ENCODE peak calls at places on chromosomes 12 and 14, in four cellular contexts. One of them, this sample, is unnamed.

GRCh38 chr14:50932592-50933500 is 11.4 kb downstream of the PYGL start:
- DNase-seq in neuronal stem cell: no peak
- DNase-seq in H1: no peak
- DNase-seq in IMR-90: peak; percentile 8
- DNase-seq in this sample: no peak

GRCh38 chr12:103632554-103633216 is 45.6 kb downstream of the STAB2 start:
- DNase-seq in neuronal stem cell: peak; percentile 58
- DNase-seq in H1: peak; percentile 97
- DNase-seq in IMR-90: peak; percentile 33
- DNase-seq in this sample: peak; percentile 94

GRCh38 chr12:18752280-18752920 is 14.5 kb downstream of the CAPZA3 start:
- DNase-seq in neuronal stem cell: no peak
- DNase-seq in H1: no peak
- DNase-seq in IMR-90: peak; percentile 95
- DNase-seq in this sample: peak; percentile 73

GRCh38 chr14:49249022-49249421 is 337.2 kb downstream of the RPS29 start:
- DNase-seq in neuronal stem cell: no peak
- DNase-seq in H1: no peak
- DNase-seq in IMR-90: peak; percentile 1
- DNase-seq in this sample: no peak

GRCh38 chr12:77830502-77830901 is at the start of gene NAV3:
- DNase-seq in neuronal stem cell: no peak
- DNase-seq in H1: no peak
- DNase-seq in IMR-90: no peak
- DNase-seq in this sample: no peak

GRCh38 chr12:13661005-13661887 is 320.2 kb downstream of the GRIN2B start:
- DNase-seq in neuronal stem cell: peak; percentile 51
- DNase-seq in H1: peak; percentile 63
- DNase-seq in IMR-90: peak; percentile 47
- DNase-seq in this sample: peak; percentile 71

GRCh38 chr14:45426685-45427282 is 173.8 kb upstream of the MIS18BP1 start:
- DNase-seq in neuronal stem cell: peak; percentile 39
- DNase-seq in H1: no peak
- DNase-seq in IMR-90: peak; percentile 34
- DNase-seq in this sample: peak; percentile 37

GRCh38 chr14:101844219-101844618 is 82.7 kb downstream of the PPP2R5C start:
- DNase-seq in neuronal stem cell: no peak
- DNase-seq in H1: no peak
- DNase-seq in IMR-90: no peak
- DNase-seq in this sample: no peak

GRCh38 chr14:22536853-22537338 is 52.1 kb downstream of the DAD1 start:
- DNase-seq in neuronal stem cell: no peak
- DNase-seq in H1: no peak
- DNase-seq in IMR-90: peak; percentile 98
- DNase-seq in this sample: no peak

GRCh38 chr12:65540140-65540539 is 261.7 kb downstream of the MSRB3 start:
- DNase-seq in neuronal stem cell: no peak
- DNase-seq in H1: no peak
- DNase-seq in IMR-90: no peak
- DNase-seq in this sample: no peak

GRCh38 chr14:71687115-71687836 is 245.0 kb upstream of the RGS6 start:
- DNase-seq in neuronal stem cell: no peak
- DNase-seq in H1: no peak
- DNase-seq in IMR-90: peak; percentile 46
- DNase-seq in this sample: no peak

GRCh38 chr14:47442206-47442605 is 233.2 kb downstream of the MDGA2 start:
- DNase-seq in neuronal stem cell: peak; percentile 21
- DNase-seq in H1: no peak
- DNase-seq in IMR-90: no peak
- DNase-seq in this sample: peak; percentile 80

GRCh38 chr12:99707883-99708282 is 60.3 kb downstream of the GARIN6 start:
- DNase-seq in neuronal stem cell: no peak
- DNase-seq in H1: no peak
- DNase-seq in IMR-90: no peak
- DNase-seq in this sample: no peak

GRCh38 chr12:46374286-46374685 is 1.7 kb upstream of the SLC38A2 start:
- DNase-seq in neuronal stem cell: no peak
- DNase-seq in H1: no peak
- DNase-seq in IMR-90: no peak
- DNase-seq in this sample: no peak

GRCh38 chr12:63967358-63967757 is 122.9 kb downstream of the SRGAP1 start:
- DNase-seq in neuronal stem cell: no peak
- DNase-seq in H1: no peak
- DNase-seq in IMR-90: peak; percentile 72
- DNase-seq in this sample: no peak

GRCh38 chr12:94805749-94806148 is 155.4 kb upstream of the TMCC3 start:
- DNase-seq in neuronal stem cell: no peak
- DNase-seq in H1: no peak
- DNase-seq in IMR-90: peak; percentile 43
- DNase-seq in this sample: no peak

GRCh38 chr12:43551271-43551970 is 582 bp downstream of the ADAMTS20 start:
- DNase-seq in neuronal stem cell: peak; percentile 29
- DNase-seq in H1: peak; percentile 76
- DNase-seq in IMR-90: no peak
- DNase-seq in this sample: peak; percentile 57

GRCh38 chr12:75315518-75315917 is 14.6 kb downstream of the CAPS2 start:
- DNase-seq in neuronal stem cell: no peak
- DNase-seq in H1: no peak
- DNase-seq in IMR-90: peak; percentile 64
- DNase-seq in this sample: no peak

GRCh38 chr12:95351745-95352144 is 122.2 kb upstream of the METAP2 start:
- DNase-seq in neuronal stem cell: no peak
- DNase-seq in H1: no peak
- DNase-seq in IMR-90: no peak
- DNase-seq in this sample: no peak

GRCh38 chr14:33297565-33297964 is 358.9 kb downstream of the NPAS3 start:
- DNase-seq in neuronal stem cell: no peak
- DNase-seq in H1: no peak
- DNase-seq in IMR-90: no peak
- DNase-seq in this sample: peak; percentile 30

GRCh38 chr14:61493239-61493638 is 171.9 kb downstream of the PRKCH start:
- DNase-seq in neuronal stem cell: no peak
- DNase-seq in H1: no peak
- DNase-seq in IMR-90: peak; percentile 94
- DNase-seq in this sample: no peak

GRCh38 chr12:85697003-85697402 is 139.2 kb downstream of the RASSF9 start:
- DNase-seq in neuronal stem cell: no peak
- DNase-seq in H1: no peak
- DNase-seq in IMR-90: no peak
- DNase-seq in this sample: no peak

GRCh38 chr14:37602605-37603453 is 7.4 kb downstream of the TTC6 start:
- DNase-seq in neuronal stem cell: no peak
- DNase-seq in H1: no peak
- DNase-seq in IMR-90: no peak
- DNase-seq in this sample: no peak

GRCh38 chr12:31849090-31849687 is 110.0 kb upstream of the RESF1 start:
- DNase-seq in neuronal stem cell: peak; percentile 32
- DNase-seq in H1: no peak
- DNase-seq in IMR-90: peak; percentile 9
- DNase-seq in this sample: no peak

GRCh38 chr12:2092890-2093289 is 40.1 kb downstream of the CACNA1C start:
- DNase-seq in neuronal stem cell: no peak
- DNase-seq in H1: no peak
- DNase-seq in IMR-90: peak; percentile 36
- DNase-seq in this sample: no peak

GRCh38 chr12:2294651-2295475 is 242.1 kb downstream of the CACNA1C start:
- DNase-seq in neuronal stem cell: no peak
- DNase-seq in H1: no peak
- DNase-seq in IMR-90: peak; percentile 69
- DNase-seq in this sample: peak; percentile 23

GRCh38 chr12:121217761-121218160 is 7.8 kb downstream of the P2RX4 start:
- DNase-seq in neuronal stem cell: no peak
- DNase-seq in H1: no peak
- DNase-seq in IMR-90: no peak
- DNase-seq in this sample: no peak

GRCh38 chr12:58907326-58907855 is 12.9 kb downstream of the LRIG3 start:
- DNase-seq in neuronal stem cell: no peak
- DNase-seq in H1: no peak
- DNase-seq in IMR-90: peak; percentile 42
- DNase-seq in this sample: no peak
- H2BK5ac ChIP-seq in neuronal stem cell: no peak overlapping the region
- H2BK5ac ChIP-seq in H1: no peak overlapping the region
- H2BK5ac ChIP-seq in IMR-90: no peak overlapping the region
- H2BK5ac ChIP-seq in this sample: no peak overlapping the region

DNA sequence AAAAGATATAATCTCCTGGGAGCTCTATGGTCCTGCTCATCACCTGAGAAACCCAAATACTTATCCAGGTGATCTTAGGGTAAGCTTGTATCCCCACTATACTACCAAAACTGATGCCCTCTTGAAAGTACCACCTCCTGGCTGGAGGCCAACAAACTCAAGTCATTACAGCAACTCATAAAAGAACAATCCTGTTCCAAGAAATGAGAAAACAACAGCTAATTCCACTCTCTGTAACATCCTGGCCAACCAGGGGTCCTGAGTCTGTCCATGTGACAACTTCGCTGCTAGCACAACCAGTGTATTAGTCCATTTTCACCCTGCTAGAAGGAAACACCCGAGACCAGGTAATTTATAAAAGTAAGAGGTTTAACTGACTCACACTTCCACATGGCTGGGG is 190.0 kb upstream of the BMP4 start:
- DNase-seq in neuronal stem cell: no peak
- DNase-seq in H1: no peak
- DNase-seq in IMR-90: no peak
- DNase-seq in this sample: no peak
- H2BK5ac ChIP-seq in neuronal stem cell: no peak overlapping the region
- H2BK5ac ChIP-seq in H1: no peak overlapping the region
- H2BK5ac ChIP-seq in IMR-90: no peak overlapping the region
- H2BK5ac ChIP-seq in this sample: no peak overlapping the region

DNA sequence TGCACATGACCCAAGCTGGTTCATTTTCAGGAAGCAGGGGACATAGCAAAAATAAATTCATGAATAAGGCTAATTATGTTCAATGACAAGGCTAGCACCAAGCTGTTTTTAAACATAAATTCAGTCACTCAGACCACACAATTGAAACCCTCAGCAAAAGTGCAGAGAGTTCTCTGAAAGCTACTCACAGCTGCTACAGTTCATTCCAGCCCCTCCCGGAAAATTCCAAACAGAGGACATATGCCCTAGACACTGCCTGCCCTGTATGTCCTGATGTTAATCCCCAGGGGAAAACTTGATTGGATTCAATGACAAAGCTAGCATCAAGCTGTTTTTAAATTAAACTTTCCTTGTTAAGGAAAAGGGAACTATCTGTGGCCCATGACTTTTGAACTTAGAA is 383.4 kb downstream of the C12orf75 start:
- DNase-seq in neuronal stem cell: no peak
- DNase-seq in H1: no peak
- DNase-seq in IMR-90: no peak
- DNase-seq in this sample: no peak
- H2BK5ac ChIP-seq in neuronal stem cell: no peak overlapping the region
- H2BK5ac ChIP-seq in H1: no peak overlapping the region
- H2BK5ac ChIP-seq in IMR-90: no peak overlapping the region
- H2BK5ac ChIP-seq in this sample: no peak overlapping the region

GRCh38 chr14:91258876-91259275 is 14.4 kb upstream of the GPR68 start:
- DNase-seq in neuronal stem cell: no peak
- DNase-seq in H1: no peak
- DNase-seq in IMR-90: no peak
- DNase-seq in this sample: no peak

GRCh38 chr14:91255820-91256219 is 11.3 kb upstream of the GPR68 start:
- DNase-seq in neuronal stem cell: no peak
- DNase-seq in H1: no peak
- DNase-seq in IMR-90: no peak
- DNase-seq in this sample: no peak

GRCh38 chr14:91258021-91258618 is 13.6 kb upstream of the GPR68 start:
- DNase-seq in neuronal stem cell: no peak
- DNase-seq in H1: no peak
- DNase-seq in IMR-90: peak; percentile 12
- DNase-seq in this sample: no peak

GRCh38 chr14:91256661-91257060 is 12.2 kb upstream of the GPR68 start:
- DNase-seq in neuronal stem cell: no peak
- DNase-seq in H1: no peak
- DNase-seq in IMR-90: no peak
- DNase-seq in this sample: no peak

GRCh38 chr14:91257328-91258020 is 13.0 kb upstream of the GPR68 start:
- DNase-seq in neuronal stem cell: no peak
- DNase-seq in H1: no peak
- DNase-seq in IMR-90: no peak
- DNase-seq in this sample: no peak
- H2BK5ac ChIP-seq in neuronal stem cell: no peak overlapping the region
- H2BK5ac ChIP-seq in H1: no peak overlapping the region
- H2BK5ac ChIP-seq in IMR-90: no peak overlapping the region
- H2BK5ac ChIP-seq in this sample: no peak overlapping the region

DNA sequence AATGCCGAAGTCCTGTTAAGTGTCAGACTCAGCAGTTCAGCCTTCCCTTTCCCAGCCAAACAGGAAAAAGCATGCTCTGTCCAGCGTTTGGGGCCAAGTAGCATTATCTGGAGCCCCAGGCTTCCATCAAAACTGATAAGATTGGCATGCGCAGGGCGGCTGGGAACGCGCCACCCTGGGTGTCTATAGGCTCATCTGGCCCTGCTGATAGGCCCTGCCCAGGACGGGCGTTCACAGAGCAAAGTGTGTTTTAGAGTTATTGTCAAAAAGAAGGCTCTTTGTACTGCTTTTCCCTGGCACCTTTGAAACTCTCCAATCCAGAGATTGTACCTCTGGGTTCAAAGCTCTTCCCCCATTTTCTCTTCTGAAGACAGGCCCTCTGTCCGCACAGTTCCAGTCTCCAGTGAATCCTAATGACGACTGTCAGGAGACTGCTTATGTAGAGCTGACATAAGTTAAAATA is at the start of gene ART4:
- DNase-seq in neuronal stem cell: no peak
- DNase-seq in H1: no peak
- DNase-seq in IMR-90: no peak
- DNase-seq in this sample: no peak
- H2BK5ac ChIP-seq in neuronal stem cell: no peak within 1 kb of the TSS
- H2BK5ac ChIP-seq in H1: no peak within 1 kb of the TSS
- H2BK5ac ChIP-seq in IMR-90: peak within 1 kb of the TSS; percentile 74
- H2BK5ac ChIP-seq in this sample: no peak within 1 kb of the TSS